ENCODE peak calls at places on chromosomes 13 and 19, in six cellular contexts. Q is right lobe of liver, P is thyroid gland, L is suprapubic skin, H is GM12878, F is esophagus squamous epithelium. M is an unnamed sample.

GRCh38 chr19:18520848-18521691 is 800 bp downstream of the ELL start:
- DNase-seq in Q (peak; percentile 59), F (no peak), P (peak; percentile 40), L (no peak), H (no peak), M (no peak)

GRCh38 chr19:46471116-46471733 is at the start of gene PNMA8A:
- DNase-seq in F (no peak), P (peak; percentile 89), H (no peak), Q (peak; percentile 47), L (no peak), M (no peak)

GRCh38 chr19:46840157-46840942 is 10.3 kb downstream of the AP2S1 start:
- DNase-seq in Q (no peak), L (no peak), P (peak; percentile 52), F (no peak), H (no peak), M (no peak)

GRCh38 chr13:93309886-93310520 is 83.4 kb downstream of the GPC6 start:
- DNase-seq in L (no peak), F (no peak), Q (no peak), H (no peak), P (no peak), M (no peak)

GRCh38 chr13:32206097-32206740 is 108.9 kb downstream of the ZAR1L start:
- DNase-seq in Q (no peak), L (no peak), F (no peak), P (no peak), H (no peak), M (no peak)

GRCh38 chr19:54024660-54025059 is 33.2 kb downstream of the CACNG6 start:
- DNase-seq in Q (no peak), H (no peak), F (no peak), P (no peak), L (no peak), M (no peak)

GRCh38 chr13:31670831-31671617 is 68.3 kb upstream of the RXFP2 start:
- DNase-seq in H (no peak), F (no peak), P (no peak), L (no peak), Q (no peak), M (no peak)

GRCh38 chr13:26254583-26255102 is 714 bp downstream of the CDK8 start:
- DNase-seq in P (peak; percentile 69), H (no peak), L (peak; percentile 87), F (peak; percentile 18), Q (peak; percentile 77), M (peak; percentile 20)

GRCh38 chr19:4390017-4390861 is 10.1 kb downstream of the SH3GL1 start:
- DNase-seq in H (no peak), L (no peak), F (no peak), P (no peak), Q (peak; percentile 67), M (no peak)

DNA sequence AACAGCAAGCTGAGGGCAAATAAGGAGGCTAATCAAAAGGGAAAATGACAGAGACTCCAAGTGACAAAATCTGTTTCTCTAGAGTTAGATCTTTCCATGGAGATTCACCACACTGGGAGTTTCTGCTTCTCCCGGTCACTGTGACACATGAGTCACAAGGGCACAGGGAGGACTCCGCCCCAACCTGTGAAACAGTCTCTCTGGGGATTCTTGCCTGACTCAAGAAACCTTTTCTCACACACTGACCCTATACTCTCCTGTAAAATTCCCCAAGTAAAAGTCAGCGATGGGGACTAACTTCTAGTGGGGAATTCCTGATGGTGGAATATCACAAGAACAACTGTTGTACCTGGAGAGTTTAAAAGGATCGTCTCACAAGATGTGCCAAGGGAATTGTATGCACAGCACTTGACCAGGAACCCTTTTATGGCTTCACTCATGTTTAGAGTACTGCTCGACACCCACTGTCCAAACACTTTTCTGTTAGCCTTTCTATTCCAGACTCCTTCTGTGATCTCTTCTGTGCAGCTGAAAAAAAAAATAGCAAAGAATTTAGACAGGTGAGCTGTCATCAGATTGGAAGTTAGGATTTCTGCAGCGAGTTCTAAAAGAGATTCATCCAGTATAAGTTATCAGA is 46.8 kb upstream of the URAD start:
- DNase-seq in H (no peak), Q (no peak), F (no peak), P (no peak), L (no peak), M (no peak)
- TF ChIP-seq POLR2A in H (no peak), Q (no peak), F (no peak), P (no peak), L (no peak), M (no peak)

GRCh38 chr19:2230807-2231533 is 5.2 kb downstream of the PLEKHJ1 start:
- DNase-seq in Q (no peak), P (no peak), H (no peak), F (no peak), L (no peak), M (no peak)

GRCh38 chr19:2233601-2234280 is 2.4 kb downstream of the PLEKHJ1 start:
- DNase-seq in L (no peak), Q (no peak), H (no peak), P (no peak), F (no peak), M (no peak)

GRCh38 chr19:2230029-2230531 is 6.0 kb downstream of the PLEKHJ1 start:
- DNase-seq in H (no peak), Q (no peak), P (no peak), F (no peak), L (no peak), M (no peak)

GRCh38 chr19:2231621-2232221 is 4.4 kb downstream of the PLEKHJ1 start:
- DNase-seq in F (no peak), H (no peak), Q (no peak), P (no peak), L (no peak), M (no peak)

DNA sequence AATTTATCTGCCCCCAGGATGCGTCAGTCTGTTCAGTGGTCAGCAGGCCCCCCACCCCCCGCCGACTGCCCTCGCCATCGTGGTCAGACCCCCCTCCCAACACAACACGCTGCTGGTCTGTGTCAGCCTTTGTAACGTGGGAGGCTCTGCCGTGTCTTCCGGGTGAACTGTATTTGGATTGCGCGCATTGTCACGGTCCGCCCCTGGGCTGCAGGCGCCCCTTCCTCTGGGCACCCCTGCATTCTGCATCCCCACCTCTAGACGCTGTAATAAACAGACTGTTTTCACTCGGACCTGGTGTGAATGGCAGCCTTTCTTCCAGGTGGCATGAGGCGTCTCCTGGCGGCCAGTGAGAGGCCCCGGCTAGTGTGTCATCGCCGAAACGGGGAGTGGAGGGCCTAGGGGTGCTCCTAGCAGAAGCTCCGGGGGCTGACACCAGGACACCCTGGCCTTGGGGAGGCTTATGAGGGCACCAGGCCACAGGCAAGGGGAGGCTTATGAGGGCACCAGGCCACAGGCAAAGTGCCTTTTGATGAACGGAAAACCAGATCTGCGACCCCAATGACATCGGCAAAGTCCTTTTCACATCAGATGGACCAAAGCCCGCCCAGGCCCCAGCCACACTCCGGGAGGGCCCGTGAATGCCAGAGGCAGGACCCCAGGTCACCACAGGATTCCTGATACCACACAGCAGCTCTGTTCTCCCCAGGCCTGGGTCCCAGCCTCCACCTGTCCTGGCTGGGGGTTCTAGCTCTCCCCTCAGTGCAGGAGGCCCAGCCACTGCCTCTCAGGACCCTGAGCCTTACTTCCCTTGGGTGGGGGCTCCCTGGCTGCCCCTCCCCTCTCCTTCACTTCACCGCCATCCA is 3.6 kb downstream of the PLEKHJ1 start:
- DNase-seq in H (no peak), Q (no peak), F (no peak), P (no peak), L (no peak), M (no peak)
- H3K36me3 ChIP-seq in H (no peaks in the 10 kb centered on the region), Q (peaks cover 11% of the 10 kb centered on the region), F (peaks cover 28% of the 10 kb centered on the region), P (peaks cover 31% of the 10 kb centered on the region), L (peaks cover 47% of the 10 kb centered on the region), M (no peaks in the 10 kb centered on the region)

GRCh38 chr19:12786149-12786870 is 5.0 kb upstream of the JUNB start:
- DNase-seq in Q (peak; percentile 67), P (peak; percentile 98), F (peak; percentile 50), L (no peak), H (no peak), M (peak; percentile 82)
- H3K4me1 ChIP-seq in Q (peaks cover 1% of the 10 kb centered on the region), P (peaks cover 72% of the 10 kb centered on the region), F (peaks cover 98% of the 10 kb centered on the region), L (peaks cover 90% of the 10 kb centered on the region), H (peaks cover 74% of the 10 kb centered on the region), M (peaks cover 44% of the 10 kb centered on the region)

DNA sequence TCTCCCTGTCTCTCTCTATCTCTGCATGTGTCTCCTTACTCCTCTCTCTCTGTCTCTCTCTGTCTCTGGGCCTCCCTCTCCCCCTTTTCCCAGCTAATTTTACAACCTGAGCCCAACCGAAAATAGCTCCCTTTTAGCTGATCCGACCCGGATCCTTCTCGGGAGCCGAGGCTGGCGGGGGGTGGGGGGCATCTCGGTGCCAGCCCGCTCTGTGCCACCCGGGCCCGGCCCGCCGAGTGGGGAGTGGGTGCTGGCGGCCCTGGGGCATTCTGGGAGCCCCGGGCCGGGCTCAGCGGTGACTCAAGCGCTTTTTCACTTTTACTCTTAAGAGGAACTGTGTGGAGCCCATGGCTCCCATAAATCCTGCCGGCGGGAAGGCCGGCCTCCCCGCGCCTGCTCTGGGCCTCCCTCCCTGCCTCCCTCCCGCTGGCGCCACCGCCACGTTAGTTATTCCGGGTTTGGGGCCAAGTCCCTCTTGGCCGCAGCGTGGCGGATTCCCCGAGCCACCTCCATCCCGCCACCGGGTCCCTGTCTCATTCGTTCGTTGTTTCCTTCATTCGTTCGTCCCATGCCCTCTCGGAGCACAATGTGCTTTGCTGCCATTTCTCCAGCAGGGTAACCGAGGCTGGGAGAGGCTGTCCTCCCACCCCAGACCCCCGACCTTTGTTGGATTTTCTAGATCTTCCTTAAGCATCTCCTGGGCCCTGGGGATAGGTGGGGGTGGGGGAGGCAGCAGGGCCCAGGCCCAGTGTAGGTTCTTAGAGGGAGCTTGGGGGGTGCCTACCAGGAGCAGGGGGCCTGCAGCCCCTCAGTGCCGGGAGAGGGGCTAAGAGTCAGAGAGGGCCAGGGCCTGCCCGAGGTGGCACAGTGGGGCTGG is 3.2 kb downstream of the NFIC start:
- DNase-seq in L (no peak), Q (peak; percentile 63), H (no peak), P (peak; percentile 80), F (no peak), M (no peak)
- TF ChIP-seq POLR2A in L (no peak), Q (peak; percentile 49), H (peak; percentile 55), P (no peak), F (peak; percentile 46), M (no peak)

GRCh38 chr19:7976461-7976860 is 29.0 kb downstream of the ELAVL1 start:
- DNase-seq in P (no peak), Q (peak; percentile 7), L (no peak), H (no peak), F (no peak), M (no peak)
- H3K36me3 ChIP-seq in P (peaks cover 44% of the 10 kb centered on the region), Q (no peaks in the 10 kb centered on the region), L (peaks cover 87% of the 10 kb centered on the region), H (peaks cover 28% of the 10 kb centered on the region), F (peaks cover 42% of the 10 kb centered on the region), M (peaks cover 6% of the 10 kb centered on the region)

DNA sequence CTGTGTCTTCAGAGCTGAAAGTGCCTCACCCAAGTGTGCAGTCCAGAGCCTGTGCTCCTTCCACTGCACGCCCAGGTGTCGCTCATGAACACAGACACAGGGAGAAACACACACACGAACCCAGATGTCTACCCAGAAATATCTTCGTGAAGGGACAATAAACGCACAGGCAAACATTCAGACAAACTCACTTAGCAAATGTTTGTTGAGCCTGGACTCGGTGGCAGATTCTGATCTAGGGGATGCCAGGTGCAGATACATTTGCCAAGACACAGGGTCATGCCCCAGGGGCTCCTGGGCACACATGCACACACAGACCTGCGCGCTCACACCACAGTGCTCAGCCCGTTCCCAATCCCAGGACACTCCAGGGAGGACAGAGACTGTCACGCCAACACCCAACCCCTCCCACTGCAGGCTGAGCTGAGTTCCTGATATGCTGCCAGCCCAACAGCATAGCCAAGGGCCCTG is 31.9 kb downstream of the SCGB2B2 start:
- DNase-seq in F (no peak), Q (no peak), P (no peak), H (no peak), L (no peak), M (no peak)
- H3K4me1 ChIP-seq in F (no peaks in the 10 kb centered on the region), Q (no peaks in the 10 kb centered on the region), P (no peaks in the 10 kb centered on the region), H (no peaks in the 10 kb centered on the region), L (no peaks in the 10 kb centered on the region), M (no peaks in the 10 kb centered on the region)

M was measured in breast epithelium.